ENCODE peak calls at places on chromosomes 13 and 19, in ten cellular contexts. L, D, G, F, S, K, M, O, J and R are unnamed samples.

GRCh38 chr13:32639502-32640105 is 53.4 kb downstream of the PDS5B start:
- DNase-seq in L (peak; percentile 23), D (peak; percentile 47), G (peak; percentile 59), F (no peak), S (peak; percentile 28), K (no peak), M (peak; percentile 67), O (peak; percentile 57), J (peak; percentile 72), R (peak; percentile 19)

GRCh38 chr13:36344886-36345437 is 1.2 kb downstream of the SPART start:
- DNase-seq in L (no peak), D (no peak), G (peak; percentile 3), F (no peak), S (no peak), K (no peak), M (peak; percentile 43), O (no peak), J (no peak), R (no peak)

GRCh38 chr13:32426981-32427851 is 714 bp downstream of the N4BP2L1 start:
- DNase-seq in L (peak; percentile 23), D (no peak), G (peak; percentile 51), F (peak; percentile 34), S (peak; percentile 29), K (peak; percentile 72), M (peak; percentile 64), O (peak; percentile 56), J (peak; percentile 80), R (peak; percentile 58)

GRCh38 chr13:27125357-27126282 is 46.0 kb downstream of the USP12 start:
- DNase-seq in L (no peak), D (no peak), G (peak; percentile 76), F (no peak), S (no peak), K (no peak), M (no peak), O (no peak), J (no peak), R (no peak)

GRCh38 chr19:56827708-56828107 is 12.8 kb downstream of the PEG3 start:
- DNase-seq in L (no peak), D (no peak), G (no peak), F (no peak), S (no peak), K (no peak), M (no peak), O (no peak), J (no peak), R (no peak)

GRCh38 chr13:95968906-95969305 is 84.3 kb downstream of the UGGT2 start:
- DNase-seq in L (no peak), D (no peak), G (no peak), F (no peak), S (no peak), K (no peak), M (no peak), O (no peak), J (no peak), R (no peak)

GRCh38 chr19:5216141-5216847 is 124.3 kb downstream of the PTPRS start:
- DNase-seq in L (no peak), D (no peak), G (no peak), F (no peak), S (no peak), K (no peak), M (no peak), O (no peak), J (no peak), R (no peak)

GRCh38 chr19:41699231-41699967 is 9.0 kb upstream of the CEACAM5 start:
- DNase-seq in L (no peak), D (no peak), G (no peak), F (no peak), S (no peak), K (no peak), M (no peak), O (peak; percentile 36), J (peak; percentile 49), R (no peak)

GRCh38 chr19:6616011-6616410 is 25.1 kb upstream of the CD70 start:
- DNase-seq in L (no peak), D (no peak), G (no peak), F (no peak), S (no peak), K (no peak), M (no peak), O (no peak), J (no peak), R (no peak)

GRCh38 chr13:49374585-49375290 is 69.1 kb downstream of the CAB39L start:
- DNase-seq in L (no peak), D (peak; percentile 84), G (no peak), F (no peak), S (no peak), K (no peak), M (no peak), O (no peak), J (no peak), R (no peak)

GRCh38 chr13:90545070-90545840 is 802.2 kb upstream of the MIR17HG start:
- DNase-seq in L (no peak), D (no peak), G (no peak), F (no peak), S (no peak), K (no peak), M (no peak), O (no peak), J (no peak), R (no peak)

GRCh38 chr13:35702316-35702715 is 225.8 kb upstream of the MAB21L1 start:
- DNase-seq in L (no peak), D (no peak), G (no peak), F (no peak), S (no peak), K (no peak), M (no peak), O (no peak), J (no peak), R (no peak)

GRCh38 chr19:7965921-7966665 is 22.6 kb upstream of the TIMM44 start:
- DNase-seq in L (no peak), D (no peak), G (no peak), F (no peak), S (no peak), K (no peak), M (no peak), O (no peak), J (no peak), R (no peak)

GRCh38 chr19:33248954-33249613 is 23.4 kb upstream of the SLC7A10 start:
- DNase-seq in L (no peak), D (no peak), G (no peak), F (no peak), S (no peak), K (peak; percentile 62), M (peak; percentile 93), O (no peak), J (no peak), R (no peak)
- TF ChIP-seq CTCF in L (no peak), D (no peak), G (no peak), F (no peak), S (no peak), K (no peak), M (no peak), O (no peak), J (no peak), R (no peak)

GRCh38 chr19:40465025-40465780 is at the start of gene BLVRB:
- DNase-seq in L (no peak), D (peak; percentile 49), G (no peak), F (no peak), S (no peak), K (no peak), M (peak; percentile 92), O (peak; percentile 63), J (no peak), R (no peak)

GRCh38 chr19:40466219-40467006 is at the start of gene SPTBN4:
- DNase-seq in L (no peak), D (no peak), G (no peak), F (peak; percentile 41), S (no peak), K (peak; percentile 77), M (no peak), O (peak; percentile 30), J (peak; percentile 72), R (no peak)

GRCh38 chr19:40461669-40462221 is 3.8 kb downstream of the BLVRB start:
- DNase-seq in L (no peak), D (no peak), G (no peak), F (peak; percentile 27), S (no peak), K (peak; percentile 56), M (peak; percentile 72), O (peak; percentile 43), J (no peak), R (no peak)

GRCh38 chr19:40465781-40466218 is 255 bp upstream of the BLVRB start:
- DNase-seq in L (peak; percentile 99), D (peak; percentile 98), G (peak; percentile 99), F (peak; percentile 100), S (peak; percentile 99), K (peak; percentile 100), M (peak; percentile 98), O (peak; percentile 100), J (peak; percentile 100), R (peak; percentile 100)

GRCh38 chr19:40464059-40465024 is 1.2 kb downstream of the BLVRB start:
- DNase-seq in L (peak; percentile 84), D (peak; percentile 80), G (peak; percentile 82), F (peak; percentile 80), S (peak; percentile 53), K (peak; percentile 79), M (peak; percentile 79), O (peak; percentile 93), J (peak; percentile 92), R (peak; percentile 93)
- TF ChIP-seq CTCF in L (peak; percentile 81), D (peak; percentile 84), G (peak; percentile 87), F (peak; percentile 81), S (peak; percentile 77), K (peak; percentile 90), M (peak; percentile 72), O (peak; percentile 91), J (peak; percentile 85), R (peak; percentile 92)

GRCh38 chr13:50805805-50806204 is 37.7 kb downstream of the DLEU7 start:
- DNase-seq in L (no peak), D (no peak), G (no peak), F (no peak), S (no peak), K (no peak), M (no peak), O (no peak), J (no peak), R (no peak)
- TF ChIP-seq CTCF in L (peak; percentile 28), D (no peak), G (peak; percentile 7), F (no peak), S (no peak), K (no peak), M (no peak), O (no peak), J (no peak), R (no peak)

GRCh38 chr19:1487576-1488281 is 2.4 kb downstream of the PCSK4 start:
- DNase-seq in L (no peak), D (no peak), G (no peak), F (no peak), S (no peak), K (peak; percentile 53), M (no peak), O (no peak), J (no peak), R (no peak)

GRCh38 chr19:1486720-1487575 is 3.2 kb downstream of the PCSK4 start:
- DNase-seq in L (no peak), D (no peak), G (no peak), F (no peak), S (no peak), K (peak; percentile 54), M (no peak), O (no peak), J (no peak), R (no peak)

GRCh38 chr19:1490020-1490310 is 185 bp downstream of the PCSK4 start:
- DNase-seq in L (no peak), D (no peak), G (no peak), F (no peak), S (no peak), K (no peak), M (no peak), O (no peak), J (no peak), R (no peak)

GRCh38 chr19:1489463-1489971 is 633 bp downstream of the PCSK4 start:
- DNase-seq in L (no peak), D (no peak), G (no peak), F (no peak), S (no peak), K (peak; percentile 68), M (peak; percentile 16), O (no peak), J (no peak), R (peak; percentile 25)

GRCh38 chr19:1488282-1488601 is 1.9 kb downstream of the PCSK4 start:
- DNase-seq in L (no peak), D (no peak), G (no peak), F (no peak), S (no peak), K (no peak), M (no peak), O (no peak), J (no peak), R (no peak)
- TF ChIP-seq CTCF in L (no peak), D (no peak), G (no peak), F (no peak), S (no peak), K (no peak), M (no peak), O (no peak), J (no peak), R (no peak)